ENCODE peak calls at places on chromosomes 5 and 9, in seven cellular contexts. One of them, this sample, is unnamed.
A peak's percentile ranks its signal among the peaks of the same experiment; 100 is the strongest.

GRCh38 chr5:43702815-43703214 is 99.8 kb downstream of the NNT start:
- DNase-seq in NB4: no peak
- DNase-seq in GM23338: no peak
- DNase-seq in ascending aorta: no peak
- DNase-seq in WERI-Rb-1: peak; percentile 35
- DNase-seq in fibroblast of the aortic adventitia: peak; percentile 59
- DNase-seq in Peyer's patch: no peak
- DNase-seq in this sample: no peak

GRCh38 chr5:37867634-37868033 is 27.8 kb upstream of the GDNF start:
- DNase-seq in NB4: no peak
- DNase-seq in GM23338: peak; percentile 6
- DNase-seq in WERI-Rb-1: no peak
- DNase-seq in fibroblast of the aortic adventitia: no peak
- DNase-seq in ascending aorta: no peak
- DNase-seq in Peyer's patch: no peak
- DNase-seq in this sample: no peak

GRCh38 chr5:179421156-179421895 is 76.1 kb upstream of the ADAMTS2 start:
- DNase-seq in GM23338: no peak
- DNase-seq in fibroblast of the aortic adventitia: no peak
- DNase-seq in NB4: no peak
- DNase-seq in Peyer's patch: no peak
- DNase-seq in WERI-Rb-1: no peak
- DNase-seq in ascending aorta: no peak
- DNase-seq in this sample: no peak

GRCh38 chr9:22240619-22241018 is 206.0 kb upstream of the DMRTA1 start:
- DNase-seq in Peyer's patch: no peak
- DNase-seq in NB4: no peak
- DNase-seq in ascending aorta: no peak
- DNase-seq in fibroblast of the aortic adventitia: peak; percentile 61
- DNase-seq in WERI-Rb-1: no peak
- DNase-seq in GM23338: no peak
- DNase-seq in this sample: no peak

GRCh38 chr5:35436441-35437057 is 181.1 kb upstream of the SPEF2 start:
- DNase-seq in Peyer's patch: peak; percentile 53
- DNase-seq in fibroblast of the aortic adventitia: peak; percentile 42
- DNase-seq in ascending aorta: no peak
- DNase-seq in GM23338: peak; percentile 52
- DNase-seq in WERI-Rb-1: no peak
- DNase-seq in NB4: peak; percentile 58
- DNase-seq in this sample: no peak

GRCh38 chr9:136666364-136667216 is 3.9 kb downstream of the EGFL7 start:
- DNase-seq in GM23338: peak; percentile 37
- DNase-seq in Peyer's patch: no peak
- DNase-seq in fibroblast of the aortic adventitia: no peak
- DNase-seq in ascending aorta: no peak
- DNase-seq in NB4: no peak
- DNase-seq in WERI-Rb-1: no peak
- DNase-seq in this sample: no peak

GRCh38 chr5:82924990-82925385 is 152.2 kb downstream of the TMEM167A start:
- DNase-seq in ascending aorta: no peak
- DNase-seq in Peyer's patch: no peak
- DNase-seq in NB4: no peak
- DNase-seq in fibroblast of the aortic adventitia: peak; percentile 30
- DNase-seq in GM23338: no peak
- DNase-seq in WERI-Rb-1: no peak
- DNase-seq in this sample: no peak

GRCh38 chr9:137456061-137456863 is 2.9 kb downstream of the NSMF start:
- DNase-seq in WERI-Rb-1: no peak
- DNase-seq in Peyer's patch: no peak
- DNase-seq in fibroblast of the aortic adventitia: peak; percentile 58
- DNase-seq in NB4: no peak
- DNase-seq in GM23338: no peak
- DNase-seq in ascending aorta: peak; percentile 68
- DNase-seq in this sample: no peak

GRCh38 chr5:71794061-71794695 is 75.1 kb downstream of the CARTPT start:
- DNase-seq in GM23338: no peak
- DNase-seq in fibroblast of the aortic adventitia: no peak
- DNase-seq in NB4: no peak
- DNase-seq in ascending aorta: no peak
- DNase-seq in WERI-Rb-1: no peak
- DNase-seq in Peyer's patch: no peak
- DNase-seq in this sample: no peak

GRCh38 chr9:27717991-27718390 is 144.7 kb upstream of the C9orf72 start:
- DNase-seq in Peyer's patch: no peak
- DNase-seq in WERI-Rb-1: no peak
- DNase-seq in GM23338: no peak
- DNase-seq in ascending aorta: no peak
- DNase-seq in fibroblast of the aortic adventitia: no peak
- DNase-seq in NB4: no peak
- DNase-seq in this sample: no peak

GRCh38 chr5:168055982-168056381 is 235.5 kb upstream of the WWC1 start:
- DNase-seq in Peyer's patch: no peak
- DNase-seq in WERI-Rb-1: no peak
- DNase-seq in GM23338: no peak
- DNase-seq in NB4: no peak
- DNase-seq in ascending aorta: no peak
- DNase-seq in fibroblast of the aortic adventitia: no peak
- DNase-seq in this sample: no peak

GRCh38 chr9:96654450-96655197 is 493 bp downstream of the PRXL2C start:
- DNase-seq in ascending aorta: peak; percentile 95
- DNase-seq in fibroblast of the aortic adventitia: peak; percentile 95
- DNase-seq in Peyer's patch: peak; percentile 80
- DNase-seq in GM23338: peak; percentile 85
- DNase-seq in NB4: peak; percentile 82
- DNase-seq in WERI-Rb-1: peak; percentile 79
- DNase-seq in this sample: no peak

GRCh38 chr9:13863112-13863511 is 450.8 kb downstream of the NFIB start:
- DNase-seq in NB4: no peak
- DNase-seq in GM23338: no peak
- DNase-seq in ascending aorta: peak; percentile 69
- DNase-seq in WERI-Rb-1: no peak
- DNase-seq in fibroblast of the aortic adventitia: peak; percentile 65
- DNase-seq in Peyer's patch: no peak
- DNase-seq in this sample: no peak

GRCh38 chr9:125189011-125189360 is 617 bp downstream of the PPP6C start:
- DNase-seq in GM23338: peak; percentile 63
- DNase-seq in Peyer's patch: peak; percentile 62
- DNase-seq in WERI-Rb-1: peak; percentile 30
- DNase-seq in NB4: peak; percentile 55
- DNase-seq in fibroblast of the aortic adventitia: no peak
- DNase-seq in ascending aorta: peak; percentile 65
- DNase-seq in this sample: no peak

GRCh38 chr9:87818308-87818707 is 64.4 kb upstream of the SPATA31E1 start:
- DNase-seq in Peyer's patch: no peak
- DNase-seq in WERI-Rb-1: no peak
- DNase-seq in fibroblast of the aortic adventitia: no peak
- DNase-seq in ascending aorta: no peak
- DNase-seq in NB4: no peak
- DNase-seq in GM23338: no peak
- DNase-seq in this sample: no peak

GRCh38 chr5:133618141-133618540 is 5.8 kb upstream of the FSTL4 start:
- DNase-seq in GM23338: no peak
- DNase-seq in fibroblast of the aortic adventitia: no peak
- DNase-seq in ascending aorta: no peak
- DNase-seq in Peyer's patch: no peak
- DNase-seq in NB4: no peak
- DNase-seq in WERI-Rb-1: no peak
- DNase-seq in this sample: no peak

GRCh38 chr9:8188720-8189407 is 389.3 kb upstream of the DMAC1 start:
- DNase-seq in NB4: no peak
- DNase-seq in fibroblast of the aortic adventitia: no peak
- DNase-seq in ascending aorta: no peak
- DNase-seq in Peyer's patch: no peak
- DNase-seq in GM23338: no peak
- DNase-seq in WERI-Rb-1: no peak
- DNase-seq in this sample: no peak

GRCh38 chr5:88150747-88151146 is 117.9 kb downstream of the TMEM161B start:
- DNase-seq in GM23338: no peak
- DNase-seq in WERI-Rb-1: no peak
- DNase-seq in ascending aorta: no peak
- DNase-seq in Peyer's patch: no peak
- DNase-seq in NB4: no peak
- DNase-seq in fibroblast of the aortic adventitia: no peak
- DNase-seq in this sample: no peak

GRCh38 chr9:93098236-93098946 is 2.4 kb downstream of the CARD19 start:
- DNase-seq in NB4: peak; percentile 98
- DNase-seq in WERI-Rb-1: no peak
- DNase-seq in ascending aorta: peak; percentile 97
- DNase-seq in GM23338: no peak
- DNase-seq in Peyer's patch: peak; percentile 92
- DNase-seq in fibroblast of the aortic adventitia: peak; percentile 98
- DNase-seq in this sample: no peak

GRCh38 chr5:29894668-29895067 is 1298.8 kb upstream of the CDH6 start:
- DNase-seq in NB4: no peak
- DNase-seq in WERI-Rb-1: no peak
- DNase-seq in GM23338: no peak
- DNase-seq in fibroblast of the aortic adventitia: no peak
- DNase-seq in Peyer's patch: no peak
- DNase-seq in ascending aorta: no peak
- DNase-seq in this sample: no peak

GRCh38 chr5:158789441-158789840 is 310.3 kb downstream of the EBF1 start:
- DNase-seq in GM23338: no peak
- DNase-seq in NB4: no peak
- DNase-seq in fibroblast of the aortic adventitia: no peak
- DNase-seq in WERI-Rb-1: no peak
- DNase-seq in Peyer's patch: no peak
- DNase-seq in ascending aorta: no peak
- DNase-seq in this sample: no peak

GRCh38 chr5:65213921-65214525 is 267.7 kb downstream of the ADAMTS6 start:
- DNase-seq in WERI-Rb-1: peak; percentile 30
- DNase-seq in ascending aorta: no peak
- DNase-seq in NB4: peak; percentile 18
- DNase-seq in GM23338: peak; percentile 80
- DNase-seq in Peyer's patch: no peak
- DNase-seq in fibroblast of the aortic adventitia: peak; percentile 48
- DNase-seq in this sample: no peak
- TF ChIP-seq CTCF in WERI-Rb-1: peak; percentile 52
- TF ChIP-seq CTCF in ascending aorta: peak; percentile 11
- TF ChIP-seq CTCF in NB4: peak; percentile 24
- TF ChIP-seq CTCF in GM23338: peak; percentile 69
- TF ChIP-seq CTCF in Peyer's patch: peak; percentile 39
- TF ChIP-seq CTCF in fibroblast of the aortic adventitia: peak; percentile 47
- TF ChIP-seq CTCF in this sample: peak; percentile 52

GRCh38 chr9:105295986-105296385 is 51.5 kb downstream of the SLC44A1 start:
- DNase-seq in ascending aorta: no peak
- DNase-seq in WERI-Rb-1: no peak
- DNase-seq in fibroblast of the aortic adventitia: peak; percentile 22
- DNase-seq in Peyer's patch: no peak
- DNase-seq in GM23338: peak; percentile 58
- DNase-seq in NB4: no peak
- DNase-seq in this sample: no peak
- H3K4me3 ChIP-seq in ascending aorta: no peak overlapping the region
- H3K4me3 ChIP-seq in WERI-Rb-1: no peak overlapping the region
- H3K4me3 ChIP-seq in fibroblast of the aortic adventitia: no peak overlapping the region
- H3K4me3 ChIP-seq in Peyer's patch: no peak overlapping the region
- H3K4me3 ChIP-seq in GM23338: peak overlapping the region; percentile 29
- H3K4me3 ChIP-seq in NB4: no peak overlapping the region
- H3K4me3 ChIP-seq in this sample: no peak overlapping the region

GRCh38 chr9:112663681-112664080 is 54.2 kb downstream of the INIP start:
- DNase-seq in NB4: no peak
- DNase-seq in fibroblast of the aortic adventitia: no peak
- DNase-seq in Peyer's patch: no peak
- DNase-seq in ascending aorta: no peak
- DNase-seq in WERI-Rb-1: no peak
- DNase-seq in GM23338: no peak
- DNase-seq in this sample: no peak

GRCh38 chr9:112664541-112664940 is 53.4 kb downstream of the INIP start:
- DNase-seq in Peyer's patch: no peak
- DNase-seq in NB4: no peak
- DNase-seq in fibroblast of the aortic adventitia: no peak
- DNase-seq in GM23338: no peak
- DNase-seq in WERI-Rb-1: no peak
- DNase-seq in ascending aorta: no peak
- DNase-seq in this sample: no peak

GRCh38 chr9:112655633-112656032 is 62.3 kb downstream of the INIP start:
- DNase-seq in WERI-Rb-1: no peak
- DNase-seq in NB4: no peak
- DNase-seq in Peyer's patch: no peak
- DNase-seq in fibroblast of the aortic adventitia: no peak
- DNase-seq in GM23338: peak; percentile 25
- DNase-seq in ascending aorta: no peak
- DNase-seq in this sample: no peak

GRCh38 chr9:112665347-112665746 is 52.6 kb downstream of the INIP start:
- DNase-seq in fibroblast of the aortic adventitia: peak; percentile 33
- DNase-seq in WERI-Rb-1: no peak
- DNase-seq in NB4: peak; percentile 12
- DNase-seq in ascending aorta: no peak
- DNase-seq in GM23338: no peak
- DNase-seq in Peyer's patch: no peak
- DNase-seq in this sample: no peak

GRCh38 chr9:112659906-112660305 is 58.0 kb downstream of the INIP start:
- DNase-seq in WERI-Rb-1: no peak
- DNase-seq in Peyer's patch: no peak
- DNase-seq in ascending aorta: no peak
- DNase-seq in NB4: no peak
- DNase-seq in GM23338: no peak
- DNase-seq in fibroblast of the aortic adventitia: no peak
- DNase-seq in this sample: no peak
- TF ChIP-seq CTCF in WERI-Rb-1: no peak
- TF ChIP-seq CTCF in Peyer's patch: no peak
- TF ChIP-seq CTCF in ascending aorta: no peak
- TF ChIP-seq CTCF in NB4: no peak
- TF ChIP-seq CTCF in GM23338: no peak
- TF ChIP-seq CTCF in fibroblast of the aortic adventitia: no peak
- TF ChIP-seq CTCF in this sample: no peak

GRCh38 chr5:174735498-174736350 is 11.3 kb downstream of the MSX2 start:
- DNase-seq in WERI-Rb-1: no peak
- DNase-seq in Peyer's patch: peak; percentile 66
- DNase-seq in fibroblast of the aortic adventitia: no peak
- DNase-seq in ascending aorta: no peak
- DNase-seq in NB4: no peak
- DNase-seq in GM23338: peak; percentile 76
- DNase-seq in this sample: no peak
- H3K4me3 ChIP-seq in WERI-Rb-1: no peak overlapping the region
- H3K4me3 ChIP-seq in Peyer's patch: no peak overlapping the region
- H3K4me3 ChIP-seq in fibroblast of the aortic adventitia: no peak overlapping the region
- H3K4me3 ChIP-seq in ascending aorta: peak overlapping the region; percentile 4
- H3K4me3 ChIP-seq in NB4: no peak overlapping the region
- H3K4me3 ChIP-seq in GM23338: peak overlapping the region; percentile 72
- H3K4me3 ChIP-seq in this sample: no peak overlapping the region

GRCh38 chr5:181043285-181044092 is 3.4 kb downstream of the BTNL9 start:
- DNase-seq in fibroblast of the aortic adventitia: no peak
- DNase-seq in ascending aorta: peak; percentile 57
- DNase-seq in Peyer's patch: peak; percentile 32
- DNase-seq in WERI-Rb-1: no peak
- DNase-seq in NB4: no peak
- DNase-seq in GM23338: no peak
- DNase-seq in this sample: no peak
- TF ChIP-seq CTCF in fibroblast of the aortic adventitia: no peak
- TF ChIP-seq CTCF in ascending aorta: no peak
- TF ChIP-seq CTCF in Peyer's patch: no peak
- TF ChIP-seq CTCF in WERI-Rb-1: no peak
- TF ChIP-seq CTCF in NB4: peak; percentile 9
- TF ChIP-seq CTCF in GM23338: no peak
- TF ChIP-seq CTCF in this sample: peak; percentile 18

This sample was measured in GM12864.